ENCODE peak calls at places on chromosomes 13 and 19, in five cellular contexts. M is H9, B is H1, K is trophoblast cell, D is mesenchymal stem cell. R is an unnamed sample.

GRCh38 chr13:30616927-30617314 is 799 bp upstream of the USPL1 start:
- DNase-seq in M (no peak), B (peak), K (peak), D (peak), R (no peak)

GRCh38 chr19:16206046-16206605 is 8.4 kb downstream of the AP1M1 start:
- DNase-seq in M (no peak), B (no peak), K (no peak), D (no peak), R (no peak)

GRCh38 chr13:79404985-79405384 is 1.1 kb downstream of the RBM26 start:
- DNase-seq in M (no peak), B (no peak), K (no peak), D (no peak), R (no peak)

GRCh38 chr13:24233351-24233901 is 72.9 kb downstream of the SPATA13 start:
- DNase-seq in M (no peak), B (no peak), K (peak), D (peak), R (no peak)

GRCh38 chr19:49799798-49800376 is 13.2 kb downstream of the FUZ start:
- DNase-seq in M (peak), B (no peak), K (no peak), D (no peak), R (no peak)

GRCh38 chr13:72180253-72180952 is 313.4 kb upstream of the DACH1 start:
- DNase-seq in M (no peak), B (no peak), K (peak), D (no peak), R (no peak)

GRCh38 chr19:40255619-40256166 is 29.2 kb upstream of the CCNP start:
- DNase-seq in M (no peak), B (no peak), K (no peak), D (no peak), R (no peak)

GRCh38 chr13:52701728-52702480 is 37.7 kb downstream of the CNMD start:
- DNase-seq in M (no peak), B (no peak), K (no peak), D (no peak), R (no peak)

GRCh38 chr13:20945952-20946383 is 43.4 kb upstream of the XPO4 start:
- DNase-seq in M (peak), B (peak), K (peak), D (peak), R (no peak)

GRCh38 chr13:57624565-57625435 is 6.7 kb upstream of the PCDH17 start:
- DNase-seq in M (peak), B (no peak), K (peak), D (peak), R (peak)

GRCh38 chr19:56837004-56837403 is 3.5 kb downstream of the PEG3 start:
- DNase-seq in M (no peak), B (no peak), K (peak), D (no peak), R (no peak)

GRCh38 chr13:41463823-41464602 is 6.7 kb downstream of the RGCC start:
- DNase-seq in M (no peak), B (no peak), K (no peak), D (no peak), R (no peak)

GRCh38 chr13:34161829-34162544 is 344.0 kb downstream of the RFC3 start:
- DNase-seq in M (no peak), B (no peak), K (no peak), D (peak), R (no peak)

GRCh38 chr13:110868631-110869165 is 46.2 kb downstream of the ANKRD10 start:
- DNase-seq in M (no peak), B (no peak), K (no peak), D (no peak), R (no peak)

GRCh38 chr19:4910594-4911273 is 1.4 kb downstream of the UHRF1 start:
- DNase-seq in M (no peak), B (no peak), K (no peak), D (peak), R (no peak)

GRCh38 chr19:18233224-18233825 is 7.1 kb upstream of the PDE4C start:
- DNase-seq in M (peak), B (no peak), K (peak), D (peak), R (no peak)

GRCh38 chr19:1521636-1522035 is 2.2 kb upstream of the PLK5 start:
- DNase-seq in M (no peak), B (no peak), K (no peak), D (no peak), R (no peak)

DNA sequence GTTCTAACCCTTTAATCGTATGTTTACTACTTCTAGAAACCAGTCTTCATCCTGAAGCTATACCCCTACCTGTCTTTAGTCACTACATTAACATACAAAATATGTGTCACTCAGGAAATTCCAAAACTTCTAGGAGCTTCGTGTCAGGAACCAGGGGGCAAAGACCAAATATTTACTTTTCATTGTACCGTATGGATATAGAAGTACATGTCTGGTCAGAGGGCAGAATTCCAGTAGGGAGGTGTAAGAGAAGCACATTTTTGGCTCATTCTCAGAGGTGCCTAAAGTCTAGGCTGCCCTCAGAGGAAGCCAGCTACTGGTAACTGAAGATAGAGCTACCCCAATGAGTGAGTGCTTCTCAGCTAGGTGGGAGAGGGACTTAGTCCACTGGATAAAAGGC is 320.7 kb downstream of the DIAPH3 start:
- DNase-seq in M (no peak), B (no peak), K (peak), D (no peak), R (no peak)
- H3K18ac ChIP-seq in M (no peak), B (no peak), K (no peak), D (no peak), R (no peak)

GRCh38 chr19:29079331-29079730 is 133.6 kb downstream of the UQCRFS1 start:
- DNase-seq in M (no peak), B (no peak), K (peak), D (no peak), R (peak)

GRCh38 chr19:29074579-29074978 is 138.4 kb downstream of the UQCRFS1 start:
- DNase-seq in M (no peak), B (no peak), K (no peak), D (no peak), R (no peak)

GRCh38 chr19:29076963-29077362 is 136.0 kb downstream of the UQCRFS1 start:
- DNase-seq in M (no peak), B (no peak), K (no peak), D (no peak), R (no peak)

GRCh38 chr19:29076161-29076560 is 136.8 kb downstream of the UQCRFS1 start:
- DNase-seq in M (no peak), B (no peak), K (no peak), D (no peak), R (no peak)

GRCh38 chr19:29075149-29075548 is 137.8 kb downstream of the UQCRFS1 start:
- DNase-seq in M (no peak), B (no peak), K (no peak), D (no peak), R (no peak)
- H2BK12ac ChIP-seq in M (no peak), B (no peak), K (no peak), D (no peak), R (no peak)

GRCh38 chr19:28744014-28744413 is 468.9 kb downstream of the UQCRFS1 start:
- DNase-seq in M (no peak), B (no peak), K (no peak), D (no peak), R (no peak)
- H3K18ac ChIP-seq in M (no peak), B (no peak), K (no peak), D (no peak), R (no peak)

DNA sequence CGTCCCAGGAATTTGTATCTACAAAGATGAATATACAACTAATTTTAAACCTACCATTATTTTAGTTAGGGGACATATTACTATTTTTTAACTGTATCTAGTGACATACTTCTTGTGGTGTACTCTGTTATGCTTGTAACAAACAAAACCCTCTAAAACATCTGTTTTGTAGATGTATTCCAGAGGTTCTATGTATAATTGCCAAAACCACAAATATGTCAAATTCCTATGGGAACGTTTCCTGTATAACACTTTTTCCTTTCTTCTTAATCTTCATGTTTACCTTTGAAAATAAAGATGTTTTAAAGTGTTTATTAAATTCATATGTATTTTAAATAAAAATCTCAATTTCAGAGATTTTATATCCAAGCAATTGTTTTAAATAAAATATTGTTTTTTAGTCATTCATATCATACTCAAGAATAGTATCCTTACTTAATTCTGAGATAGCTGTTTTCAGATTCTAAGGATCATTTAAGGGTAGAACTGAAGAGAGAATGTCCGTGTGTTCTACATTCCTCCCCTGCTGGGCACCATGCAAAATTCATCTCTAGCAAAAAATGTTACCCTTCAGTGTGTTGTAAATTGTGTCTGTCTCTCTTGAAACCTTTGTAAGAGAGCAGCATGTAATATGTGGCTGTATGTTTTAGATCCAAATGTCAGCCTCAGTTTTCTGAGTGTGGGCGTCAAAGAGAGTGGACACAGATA is 1327.7 kb downstream of the EFNB2 start:
- DNase-seq in M (no peak), B (no peak), K (no peak), D (peak), R (no peak)
- H2BK12ac ChIP-seq in M (no peak), B (no peak), K (no peak), D (no peak), R (no peak)

GRCh38 chr19:32404939-32405430 is 585 bp upstream of the DPY19L3 start:
- DNase-seq in M (no peak), B (no peak), K (peak), D (no peak), R (no peak)

GRCh38 chr19:32404213-32404938 is 1.2 kb upstream of the DPY19L3 start:
- DNase-seq in M (peak), B (no peak), K (no peak), D (peak), R (peak)

GRCh38 chr19:32405431-32406160 is at the start of gene DPY19L3:
- DNase-seq in M (peak), B (peak), K (peak), D (peak), R (peak)

GRCh38 chr19:32407004-32407992 is 1.7 kb downstream of the DPY19L3 start:
- DNase-seq in M (no peak), B (no peak), K (no peak), D (peak), R (no peak)

DNA sequence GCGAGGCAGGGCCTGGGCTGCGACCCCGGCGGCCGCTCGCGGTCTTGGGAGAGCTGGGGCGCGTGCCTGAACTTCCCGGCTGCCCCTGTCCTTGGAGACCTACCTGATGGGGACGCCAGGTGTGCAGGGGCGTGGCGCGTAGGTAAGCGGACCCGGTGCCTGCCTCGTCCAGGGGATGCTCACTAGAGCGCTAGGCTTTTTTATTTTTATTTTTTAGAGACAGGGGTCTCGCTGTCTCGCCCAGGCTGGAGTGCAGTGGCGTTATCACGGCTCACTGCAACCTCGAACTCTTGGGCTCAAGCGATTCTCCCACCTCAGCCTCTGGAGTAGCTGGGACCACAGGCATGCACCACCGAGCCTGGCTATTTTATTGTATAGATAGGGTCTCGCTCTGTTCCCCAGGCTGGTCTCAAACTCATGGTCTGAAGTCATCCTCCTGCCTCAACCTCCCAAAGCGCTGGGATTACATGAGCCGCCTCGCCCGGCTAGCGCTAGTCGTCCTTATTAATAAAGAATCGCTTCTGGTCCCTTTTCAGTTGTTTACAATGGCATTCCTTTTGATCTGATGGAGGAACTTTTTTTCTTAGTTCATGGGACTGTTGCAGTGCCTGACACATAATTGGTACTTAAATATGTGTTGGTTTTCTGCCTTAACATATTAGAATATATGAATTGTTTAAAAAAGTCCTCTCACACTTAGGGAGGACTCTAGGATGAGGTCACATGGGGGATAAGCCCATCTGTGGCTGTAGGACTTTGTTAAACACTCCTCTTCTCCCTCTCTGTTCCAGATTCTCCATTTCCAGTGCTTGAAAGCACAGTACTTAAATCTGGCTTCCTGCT is 812 bp downstream of the DPY19L3 start:
- DNase-seq in M (no peak), B (no peak), K (no peak), D (peak), R (no peak)
- H3K18ac ChIP-seq in M (no peak), B (no peak), K (peak), D (peak), R (peak)

GRCh38 chr13:77811981-77812380 is 106.7 kb downstream of the EDNRB start:
- DNase-seq in M (no peak), B (no peak), K (no peak), D (no peak), R (no peak)

GRCh38 chr13:77810430-77810829 is 108.2 kb downstream of the EDNRB start:
- DNase-seq in M (no peak), B (no peak), K (peak), D (peak), R (no peak)

GRCh38 chr13:77815330-77815729 is 103.3 kb downstream of the EDNRB start:
- DNase-seq in M (no peak), B (no peak), K (no peak), D (no peak), R (no peak)

GRCh38 chr13:77810891-77811290 is 107.7 kb downstream of the EDNRB start:
- DNase-seq in M (no peak), B (no peak), K (peak), D (no peak), R (no peak)
- H2BK12ac ChIP-seq in M (no peak), B (no peak), K (no peak), D (no peak), R (no peak)

GRCh38 chr13:28329395-28330158 is 165.4 kb downstream of the FLT1 start:
- DNase-seq in M (no peak), B (no peak), K (peak), D (peak), R (no peak)
- H3K18ac ChIP-seq in M (no peak), B (no peak), K (no peak), D (peak), R (no peak)

GRCh38 chr19:29521291-29522075 is 4.3 kb upstream of the VSTM2B start:
- DNase-seq in M (no peak), B (no peak), K (no peak), D (no peak), R (no peak)

GRCh38 chr19:29525901-29526729 is at the start of gene VSTM2B:
- DNase-seq in M (no peak), B (no peak), K (no peak), D (no peak), R (peak)

GRCh38 chr19:29524201-29524911 is 1.4 kb upstream of the VSTM2B start:
- DNase-seq in M (peak), B (no peak), K (no peak), D (no peak), R (peak)

GRCh38 chr19:29524912-29525870 is 603 bp upstream of the VSTM2B start:
- DNase-seq in M (peak), B (no peak), K (no peak), D (peak), R (peak)

DNA sequence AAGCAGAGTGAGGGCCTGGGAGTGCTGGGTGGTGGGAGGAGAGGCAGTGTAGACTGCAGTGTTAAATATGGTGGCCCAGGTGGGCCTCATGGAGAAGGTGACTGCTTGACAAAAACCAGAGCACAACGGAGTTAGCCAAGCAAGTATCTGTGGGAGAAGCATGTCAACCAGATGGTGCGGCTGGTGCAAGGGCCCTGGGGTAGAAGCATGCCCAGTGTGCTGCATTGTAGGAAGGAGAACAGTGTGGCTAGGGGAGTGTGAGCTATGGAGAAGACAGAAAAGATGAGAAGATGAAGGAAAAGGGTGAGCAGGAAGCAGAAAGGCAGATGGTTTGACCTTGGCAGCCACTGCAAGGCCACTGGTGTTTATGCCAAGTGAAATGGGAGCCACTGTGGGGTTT is 2.2 kb upstream of the VSTM2B start:
- DNase-seq in M (no peak), B (no peak), K (no peak), D (no peak), R (no peak)
- H2BK12ac ChIP-seq in M (no peak), B (peak), K (no peak), D (no peak), R (no peak)

GRCh38 chr13:28741080-28741479 is 22.3 kb upstream of the SLC46A3 start:
- DNase-seq in M (no peak), B (no peak), K (no peak), D (peak), R (no peak)

GRCh38 chr13:28744656-28745055 is 25.9 kb upstream of the SLC46A3 start:
- DNase-seq in M (no peak), B (no peak), K (no peak), D (no peak), R (no peak)

GRCh38 chr13:28743045-28743444 is 24.3 kb upstream of the SLC46A3 start:
- DNase-seq in M (no peak), B (no peak), K (no peak), D (no peak), R (no peak)

GRCh38 chr13:28744091-28744536 is 25.3 kb upstream of the SLC46A3 start:
- DNase-seq in M (peak), B (no peak), K (peak), D (peak), R (no peak)

GRCh38 chr13:28743499-28744083 is 24.8 kb upstream of the SLC46A3 start:
- DNase-seq in M (no peak), B (no peak), K (no peak), D (no peak), R (no peak)
- H3K18ac ChIP-seq in M (no peak), B (no peak), K (peak), D (peak), R (no peak)

GRCh38 chr19:38399537-38399936 is 3.4 kb upstream of the FAM98C start:
- DNase-seq in M (no peak), B (no peak), K (no peak), D (no peak), R (no peak)
- H2BK12ac ChIP-seq in M (no peak), B (no peak), K (no peak), D (no peak), R (no peak)